ENCODE peak calls at places on chromosomes 3 and 15, in six cellular contexts. S is H9, A is neuronal stem cell, F is IMR-90, B is mesenchymal stem cell, E is trophoblast cell. Z is an unnamed sample.

GRCh38 chr3:28612232-28612631 is 263.6 kb upstream of the AZI2 start:
- DNase-seq in B (no peak), F (no peak), A (no peak), E (no peak), S (no peak), Z (no peak)

GRCh38 chr15:95987886-95988573 is 342.5 kb upstream of the NR2F2 start:
- DNase-seq in F (no peak), B (no peak), S (peak; percentile 28), E (no peak), A (no peak), Z (peak; percentile 6)

GRCh38 chr3:71168961-71169411 is 414.5 kb downstream of the FOXP1 start:
- DNase-seq in E (peak; percentile 80), B (peak; percentile 41), A (no peak), F (peak; percentile 44), S (no peak), Z (no peak)

GRCh38 chr3:140499114-140499757 is 178.6 kb upstream of the TRIM42 start:
- DNase-seq in B (no peak), E (peak; percentile 34), F (no peak), S (no peak), A (no peak), Z (peak; percentile 68)

GRCh38 chr15:63530762-63531299 is 26.4 kb downstream of the USP3 start:
- DNase-seq in A (no peak), B (no peak), S (no peak), F (no peak), E (no peak), Z (no peak)

GRCh38 chr15:78449220-78449999 is 11.4 kb downstream of the IREB2 start:
- DNase-seq in S (no peak), B (peak; percentile 55), E (no peak), A (no peak), F (no peak), Z (no peak)

GRCh38 chr15:40272713-40273056 is 10.2 kb downstream of the ANKRD63 start:
- DNase-seq in E (no peak), F (no peak), A (no peak), S (no peak), B (no peak), Z (no peak)

GRCh38 chr15:98805434-98806274 is 157.3 kb downstream of the IGF1R start:
- DNase-seq in B (peak; percentile 34), E (no peak), A (no peak), S (no peak), F (peak; percentile 7), Z (peak; percentile 65)

GRCh38 chr3:161343986-161344385 is 27.3 kb downstream of the SPTSSB start:
- DNase-seq in S (no peak), B (no peak), A (no peak), E (no peak), F (no peak), Z (no peak)

GRCh38 chr3:11640009-11640673 is 3.6 kb downstream of the VGLL4 start:
- DNase-seq in F (peak; percentile 37), A (no peak), B (no peak), S (no peak), E (no peak), Z (no peak)
- H3K4ac ChIP-seq in F (peak overlapping the region; percentile 73), A (no peak overlapping the region), B (no peak overlapping the region), S (no peak overlapping the region), E (peak overlapping the region; percentile 96), Z (no peak overlapping the region)

GRCh38 chr3:72396899-72397298 is 451.3 kb downstream of the SHQ1 start:
- DNase-seq in S (no peak), F (no peak), B (no peak), A (no peak), E (no peak), Z (no peak)

GRCh38 chr3:72397586-72397985 is 450.7 kb downstream of the SHQ1 start:
- DNase-seq in B (no peak), F (no peak), S (no peak), A (no peak), E (no peak), Z (no peak)

GRCh38 chr3:72401005-72401404 is 447.2 kb downstream of the SHQ1 start:
- DNase-seq in F (peak; percentile 6), E (peak; percentile 59), A (no peak), S (no peak), B (no peak), Z (no peak)

GRCh38 chr3:72395654-72396415 is 452.4 kb downstream of the SHQ1 start:
- DNase-seq in A (no peak), B (no peak), S (no peak), E (no peak), F (peak; percentile 45), Z (no peak)

DNA sequence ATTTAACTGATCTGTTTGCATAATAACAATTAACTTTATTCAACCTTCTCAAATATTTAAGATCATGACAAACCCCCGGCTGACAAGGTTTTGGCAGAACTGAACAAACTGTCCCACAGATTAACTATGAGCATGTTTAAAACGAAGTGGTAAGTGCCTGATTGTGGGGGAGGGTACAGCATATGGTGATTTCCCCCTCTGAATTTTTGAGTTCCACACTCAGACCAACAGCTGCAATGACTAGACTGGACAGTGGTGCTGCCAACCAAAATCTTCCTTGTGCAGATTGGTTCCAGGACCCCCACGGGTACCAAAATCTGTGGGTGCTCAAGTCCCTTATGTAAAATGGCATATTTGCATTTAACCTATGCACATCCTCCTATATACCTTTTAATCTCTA is 449.5 kb downstream of the SHQ1 start:
- DNase-seq in E (no peak), F (no peak), B (no peak), A (no peak), S (no peak), Z (no peak)
- H3K9ac ChIP-seq in E (no peak overlapping the region), F (no peak overlapping the region), B (no peak overlapping the region), A (no peak overlapping the region), S (no peak overlapping the region), Z (no peak overlapping the region)

GRCh38 chr3:126060613-126061145 is 23.2 kb downstream of the SLC41A3 start:
- DNase-seq in F (no peak), E (no peak), S (no peak), B (no peak), A (no peak), Z (no peak)

GRCh38 chr3:126057547-126057819 is 26.4 kb downstream of the SLC41A3 start:
- DNase-seq in E (no peak), A (no peak), F (no peak), B (no peak), S (no peak), Z (no peak)

GRCh38 chr3:126056681-126057546 is 27.0 kb downstream of the SLC41A3 start:
- DNase-seq in A (no peak), F (peak; percentile 2), B (no peak), S (no peak), E (peak; percentile 15), Z (no peak)

GRCh38 chr3:126057936-126058335 is 26.0 kb downstream of the SLC41A3 start:
- DNase-seq in S (no peak), B (no peak), F (no peak), A (no peak), E (no peak), Z (no peak)

DNA sequence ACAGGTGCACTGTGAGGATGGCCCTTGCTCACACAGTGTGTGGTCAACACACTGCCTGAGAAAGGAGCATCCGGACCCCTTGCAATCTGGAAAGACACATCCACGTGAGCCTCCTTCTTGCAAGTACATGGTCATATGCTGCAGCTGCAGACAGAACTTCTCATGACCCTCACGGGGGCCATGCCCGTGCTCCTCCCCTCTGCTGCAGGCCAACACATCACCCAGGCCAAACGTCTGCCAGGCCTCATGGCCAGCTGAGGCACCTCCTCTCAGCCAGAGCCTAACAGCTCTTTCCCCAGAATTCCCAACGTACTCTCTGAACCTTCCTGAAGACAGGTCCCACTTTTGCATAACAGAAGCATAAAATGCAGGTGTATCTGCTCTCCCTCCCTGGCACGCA is 25.3 kb downstream of the SLC41A3 start:
- DNase-seq in E (no peak), S (no peak), F (no peak), A (no peak), B (no peak), Z (no peak)
- H3K4ac ChIP-seq in E (no peak overlapping the region), S (no peak overlapping the region), F (no peak overlapping the region), A (no peak overlapping the region), B (no peak overlapping the region), Z (no peak overlapping the region)

GRCh38 chr3:123737168-123737567 is 147.0 kb downstream of the MYLK start:
- DNase-seq in S (no peak), E (no peak), F (no peak), A (no peak), B (no peak), Z (no peak)

GRCh38 chr3:123740391-123740822 is 143.7 kb downstream of the MYLK start:
- DNase-seq in E (no peak), B (no peak), S (no peak), A (no peak), F (no peak), Z (no peak)

GRCh38 chr3:123739754-123740153 is 144.4 kb downstream of the MYLK start:
- DNase-seq in F (peak; percentile 93), B (peak; percentile 80), S (no peak), E (no peak), A (no peak), Z (no peak)

GRCh38 chr3:123741058-123741511 is 143.0 kb downstream of the MYLK start:
- DNase-seq in A (no peak), F (peak; percentile 84), B (peak; percentile 52), S (no peak), E (peak; percentile 7), Z (no peak)

GRCh38 chr3:123739146-123739545 is 145.0 kb downstream of the MYLK start:
- DNase-seq in A (no peak), S (no peak), B (no peak), E (no peak), F (no peak), Z (no peak)
- H3K9ac ChIP-seq in A (no peak overlapping the region), S (no peak overlapping the region), B (peak overlapping the region; percentile 31), E (no peak overlapping the region), F (peak overlapping the region; percentile 43), Z (no peak overlapping the region)

GRCh38 chr15:90994059-90994416 is 297 bp downstream of the PRC1 start:
- DNase-seq in F (no peak), S (no peak), B (no peak), E (peak; percentile 59), A (peak; percentile 12), Z (no peak)
- H3K4ac ChIP-seq in F (peak overlapping the region; percentile 90), S (no peak overlapping the region), B (peak overlapping the region; percentile 53), E (peak overlapping the region; percentile 100), A (peak overlapping the region; percentile 99), Z (peak overlapping the region; percentile 46)

GRCh38 chr3:112391648-112392047 is 58.7 kb downstream of the CD200 start:
- DNase-seq in F (no peak), E (peak; percentile 56), A (no peak), S (no peak), B (peak; percentile 70), Z (no peak)

GRCh38 chr3:112389961-112390360 is 57.0 kb downstream of the CD200 start:
- DNase-seq in B (no peak), S (no peak), F (peak; percentile 12), A (no peak), E (no peak), Z (no peak)

GRCh38 chr3:112388972-112389371 is 56.0 kb downstream of the CD200 start:
- DNase-seq in S (no peak), E (no peak), A (no peak), F (no peak), B (no peak), Z (no peak)

GRCh38 chr3:112392393-112393359 is 59.7 kb downstream of the CD200 start:
- DNase-seq in S (no peak), B (no peak), A (no peak), E (peak; percentile 57), F (no peak), Z (no peak)

GRCh38 chr3:112390783-112391641 is 58.1 kb downstream of the CD200 start:
- DNase-seq in F (peak; percentile 98), S (peak; percentile 68), A (peak; percentile 3), E (peak; percentile 78), B (peak; percentile 81), Z (peak; percentile 66)
- H3K9ac ChIP-seq in F (peak overlapping the region; percentile 82), S (no peak overlapping the region), A (no peak overlapping the region), E (no peak overlapping the region), B (peak overlapping the region; percentile 58), Z (no peak overlapping the region)